ENCODE peak calls at places on chromosome 4, in nine cellular contexts. M, A, X, W, O, Q, B, P and D are unnamed samples.

GRCh38 chr4:176627916-176628315 is 164.8 kb downstream of the VEGFC start:
- DNase-seq in M (no peak), A (no peak), X (no peak), W (no peak), O (no peak), Q (no peak), B (no peak), P (no peak), D (no peak)

GRCh38 chr4:143025111-143025704 is 159.5 kb upstream of the USP38 start:
- DNase-seq in M (peak; percentile 57), A (peak; percentile 57), X (no peak), W (no peak), O (peak; percentile 74), Q (no peak), B (no peak), P (no peak), D (peak; percentile 31)

GRCh38 chr4:141458501-141458900 is 177.9 kb upstream of the IL15 start:
- DNase-seq in M (no peak), A (peak; percentile 95), X (no peak), W (no peak), O (no peak), Q (no peak), B (no peak), P (no peak), D (no peak)

GRCh38 chr4:38002451-38003071 is 42.4 kb downstream of the PTTG2 start:
- DNase-seq in M (no peak), A (peak; percentile 54), X (no peak), W (no peak), O (no peak), Q (no peak), B (no peak), P (no peak), D (peak; percentile 40)

GRCh38 chr4:71711985-71712348 is 71.9 kb downstream of the GC start:
- DNase-seq in M (no peak), A (peak; percentile 15), X (no peak), W (no peak), O (no peak), Q (no peak), B (no peak), P (no peak), D (no peak)

GRCh38 chr4:53010320-53010719 is 148.2 kb downstream of the RASL11B start:
- DNase-seq in M (no peak), A (no peak), X (no peak), W (no peak), O (no peak), Q (no peak), B (no peak), P (peak; percentile 78), D (peak; percentile 63)

GRCh38 chr4:18105023-18106011 is 83.8 kb upstream of the LCORL start:
- DNase-seq in M (no peak), A (peak; percentile 65), X (no peak), W (no peak), O (no peak), Q (no peak), B (no peak), P (no peak), D (no peak)

GRCh38 chr4:109979932-109980717 is 67.4 kb downstream of the EGF start:
- DNase-seq in M (no peak), A (peak; percentile 85), X (no peak), W (no peak), O (no peak), Q (no peak), B (no peak), P (no peak), D (peak; percentile 7)

GRCh38 chr4:189533603-189534002 is 407.1 kb upstream of the FRG1 start:
- DNase-seq in M (no peak), A (no peak), X (no peak), W (no peak), O (no peak), Q (no peak), B (no peak), P (no peak), D (no peak)

GRCh38 chr4:176193126-176193525 is 2.3 kb downstream of the SPATA4 start:
- DNase-seq in M (no peak), A (peak; percentile 89), X (no peak), W (no peak), O (no peak), Q (no peak), B (no peak), P (no peak), D (peak; percentile 64)

GRCh38 chr4:53055716-53056413 is 193.7 kb downstream of the RASL11B start:
- DNase-seq in M (peak; percentile 50), A (no peak), X (no peak), W (no peak), O (no peak), Q (peak; percentile 17), B (no peak), P (no peak), D (peak; percentile 19)

GRCh38 chr4:55078987-55079386 is 46.4 kb downstream of the KDR start:
- DNase-seq in M (no peak), A (no peak), X (no peak), W (no peak), O (no peak), Q (no peak), B (no peak), P (peak; percentile 62), D (peak; percentile 94)

GRCh38 chr4:67725132-67725531 is 24.2 kb upstream of the UBA6 start:
- DNase-seq in M (peak; percentile 30), A (peak; percentile 96), X (no peak), W (no peak), O (no peak), Q (no peak), B (no peak), P (no peak), D (peak; percentile 48)

GRCh38 chr4:55625835-55626234 is 10.3 kb downstream of the NMU start:
- DNase-seq in M (no peak), A (no peak), X (no peak), W (no peak), O (no peak), Q (no peak), B (no peak), P (no peak), D (no peak)

GRCh38 chr4:71066737-71067716 is 73.6 kb downstream of the DCK start:
- DNase-seq in M (no peak), A (no peak), X (no peak), W (no peak), O (no peak), Q (no peak), B (no peak), P (no peak), D (no peak)

GRCh38 chr4:38164346-38164745 is 204.1 kb downstream of the PTTG2 start:
- DNase-seq in M (no peak), A (no peak), X (no peak), W (no peak), O (no peak), Q (no peak), B (no peak), P (no peak), D (peak; percentile 28)

GRCh38 chr4:21898101-21898500 is 50.5 kb downstream of the KCNIP4 start:
- DNase-seq in M (no peak), A (no peak), X (no peak), W (no peak), O (no peak), Q (no peak), B (no peak), P (no peak), D (no peak)

GRCh38 chr4:122977103-122977502 is 54.7 kb upstream of the NUDT6 start:
- DNase-seq in M (no peak), A (no peak), X (no peak), W (no peak), O (no peak), Q (no peak), B (no peak), P (no peak), D (no peak)

GRCh38 chr4:12120968-12121367 is 692.3 kb upstream of the HS3ST1 start:
- DNase-seq in M (no peak), A (no peak), X (no peak), W (no peak), O (no peak), Q (no peak), B (no peak), P (no peak), D (no peak)

GRCh38 chr4:184417802-184418511 is 56.4 kb downstream of the IRF2 start:
- DNase-seq in M (peak; percentile 80), A (peak; percentile 99), X (no peak), W (no peak), O (no peak), Q (no peak), B (no peak), P (no peak), D (peak; percentile 55)

GRCh38 chr4:119597377-119597776 is 31.2 kb downstream of the PDE5A start:
- DNase-seq in M (no peak), A (no peak), X (no peak), W (no peak), O (no peak), Q (no peak), B (no peak), P (no peak), D (no peak)

GRCh38 chr4:76803522-76803921 is 94.4 kb downstream of the SOWAHB start:
- DNase-seq in M (no peak), A (peak; percentile 85), X (no peak), W (no peak), O (peak; percentile 51), Q (no peak), B (peak; percentile 31), P (peak; percentile 79), D (peak; percentile 97)

GRCh38 chr4:165375465-165375864 is 3.3 kb upstream of the CPE start:
- DNase-seq in M (no peak), A (no peak), X (no peak), W (no peak), O (no peak), Q (no peak), B (no peak), P (no peak), D (no peak)